ENCODE peak calls at places on chromosomes 3 and 15, in seven cellular contexts. One of them, this sample, is unnamed.

GRCh38 chr3:140530603-140531002 is 147.3 kb upstream of the TRIM42 start:
- DNase-seq in RCC 7860: peak
- DNase-seq in lower leg skin: no peak
- DNase-seq in COR-L47: no peak
- DNase-seq in HS-5: no peak
- DNase-seq in pancreas: no peak
- DNase-seq in A549: no peak
- DNase-seq in this sample: no peak

GRCh38 chr3:60755094-60755493 is 496.2 kb downstream of the FHIT start:
- DNase-seq in HS-5: no peak
- DNase-seq in lower leg skin: no peak
- DNase-seq in A549: peak
- DNase-seq in COR-L47: no peak
- DNase-seq in pancreas: no peak
- DNase-seq in RCC 7860: no peak
- DNase-seq in this sample: no peak

GRCh38 chr15:93865610-93866009 is 365.8 kb upstream of the MCTP2 start:
- DNase-seq in pancreas: no peak
- DNase-seq in A549: no peak
- DNase-seq in COR-L47: peak
- DNase-seq in RCC 7860: no peak
- DNase-seq in HS-5: no peak
- DNase-seq in lower leg skin: no peak
- DNase-seq in this sample: no peak

GRCh38 chr15:98442379-98442833 is 205.9 kb upstream of the IGF1R start:
- DNase-seq in COR-L47: peak
- DNase-seq in HS-5: peak
- DNase-seq in A549: peak
- DNase-seq in RCC 7860: peak
- DNase-seq in lower leg skin: peak
- DNase-seq in pancreas: no peak
- DNase-seq in this sample: peak

GRCh38 chr15:66269326-66270090 is 16.0 kb upstream of the MEGF11 start:
- DNase-seq in A549: no peak
- DNase-seq in pancreas: no peak
- DNase-seq in lower leg skin: no peak
- DNase-seq in COR-L47: no peak
- DNase-seq in RCC 7860: peak
- DNase-seq in HS-5: no peak
- DNase-seq in this sample: peak

GRCh38 chr3:25471081-25471768 is 43.2 kb downstream of the RARB start:
- DNase-seq in A549: no peak
- DNase-seq in lower leg skin: no peak
- DNase-seq in pancreas: no peak
- DNase-seq in COR-L47: no peak
- DNase-seq in HS-5: no peak
- DNase-seq in RCC 7860: no peak
- DNase-seq in this sample: no peak

GRCh38 chr3:178645503-178645902 is 109.3 kb downstream of the KCNMB2 start:
- DNase-seq in A549: no peak
- DNase-seq in pancreas: no peak
- DNase-seq in lower leg skin: no peak
- DNase-seq in RCC 7860: no peak
- DNase-seq in COR-L47: no peak
- DNase-seq in HS-5: no peak
- DNase-seq in this sample: no peak

GRCh38 chr15:78130012-78130353 is 1.3 kb downstream of the CIB2 start:
- DNase-seq in HS-5: no peak
- DNase-seq in A549: no peak
- DNase-seq in COR-L47: no peak
- DNase-seq in pancreas: no peak
- DNase-seq in RCC 7860: no peak
- DNase-seq in lower leg skin: no peak
- DNase-seq in this sample: no peak

GRCh38 chr3:152126260-152126659 is 142.5 kb upstream of the MBNL1 start:
- DNase-seq in COR-L47: no peak
- DNase-seq in lower leg skin: no peak
- DNase-seq in pancreas: no peak
- DNase-seq in HS-5: no peak
- DNase-seq in RCC 7860: no peak
- DNase-seq in A549: no peak
- DNase-seq in this sample: no peak

GRCh38 chr3:112813016-112813415 is 33.6 kb downstream of the CD200R1L start:
- DNase-seq in A549: no peak
- DNase-seq in pancreas: no peak
- DNase-seq in HS-5: no peak
- DNase-seq in RCC 7860: no peak
- DNase-seq in lower leg skin: no peak
- DNase-seq in COR-L47: no peak
- DNase-seq in this sample: no peak

GRCh38 chr15:39579487-39580116 is 1.3 kb upstream of the THBS1 start:
- DNase-seq in COR-L47: peak
- DNase-seq in RCC 7860: peak
- DNase-seq in pancreas: peak
- DNase-seq in HS-5: peak
- DNase-seq in lower leg skin: peak
- DNase-seq in A549: peak
- DNase-seq in this sample: peak

GRCh38 chr15:97959738-97960363 is 652 bp upstream of the ARRDC4 start:
- DNase-seq in pancreas: no peak
- DNase-seq in RCC 7860: no peak
- DNase-seq in A549: no peak
- DNase-seq in HS-5: no peak
- DNase-seq in lower leg skin: no peak
- DNase-seq in COR-L47: no peak
- DNase-seq in this sample: no peak

GRCh38 chr15:74651251-74651741 is 35.7 kb downstream of the CLK3 start:
- DNase-seq in HS-5: no peak
- DNase-seq in lower leg skin: no peak
- DNase-seq in RCC 7860: no peak
- DNase-seq in COR-L47: peak
- DNase-seq in pancreas: no peak
- DNase-seq in A549: no peak
- DNase-seq in this sample: peak

GRCh38 chr3:127182446-127182845 is 10.5 kb upstream of the PRR23E start:
- DNase-seq in pancreas: no peak
- DNase-seq in lower leg skin: no peak
- DNase-seq in COR-L47: no peak
- DNase-seq in HS-5: no peak
- DNase-seq in A549: no peak
- DNase-seq in RCC 7860: no peak
- DNase-seq in this sample: no peak

GRCh38 chr3:156619376-156619775 is 55.0 kb upstream of the TIPARP start:
- DNase-seq in lower leg skin: no peak
- DNase-seq in HS-5: no peak
- DNase-seq in pancreas: no peak
- DNase-seq in COR-L47: no peak
- DNase-seq in A549: no peak
- DNase-seq in RCC 7860: no peak
- DNase-seq in this sample: no peak

GRCh38 chr3:73408597-73408996 is 216.1 kb downstream of the PDZRN3 start:
- DNase-seq in COR-L47: no peak
- DNase-seq in A549: no peak
- DNase-seq in lower leg skin: no peak
- DNase-seq in pancreas: no peak
- DNase-seq in RCC 7860: no peak
- DNase-seq in HS-5: no peak
- DNase-seq in this sample: no peak

GRCh38 chr3:141331370-141332318 is 36.7 kb upstream of the ZBTB38 start:
- DNase-seq in RCC 7860: peak
- DNase-seq in COR-L47: no peak
- DNase-seq in pancreas: no peak
- DNase-seq in lower leg skin: peak
- DNase-seq in A549: peak
- DNase-seq in HS-5: peak
- DNase-seq in this sample: peak

This sample was measured in Caki2.